ENCODE peak calls at places on chromosomes 5 and 9, in seven cellular contexts. J is GM23248; K is adrenal gland; A is naive thymus-derived CD4-positive, alpha-beta T cell; H is CD4-positive, alpha-beta memory T cell; T is SK-N-MC; V is endothelial cell of umbilical vein. G is an unnamed sample. For H3K9me3, the result is how much of the 10 kb centered on the place peaks cover.

GRCh38 chr5:91848453-91848852 is 465.3 kb upstream of the ARRDC3 start:
- DNase-seq in H (no peak), T (no peak), K (no peak), J (peak), V (no peak), A (no peak), G (no peak)

GRCh38 chr5:10222326-10222725 is 27.4 kb downstream of the ATPSCKMT start:
- DNase-seq in J (no peak), V (no peak), T (no peak), A (no peak), H (no peak), K (no peak), G (no peak)

GRCh38 chr5:126503602-126504104 is 80.4 kb downstream of the GRAMD2B start:
- DNase-seq in A (no peak), T (no peak), J (peak), V (peak), K (peak), H (peak), G (peak)

GRCh38 chr5:43401827-43402226 is 10.4 kb downstream of the CCL28 start:
- DNase-seq in T (no peak), V (no peak), H (no peak), A (no peak), J (peak), K (no peak), G (no peak)

GRCh38 chr9:93266521-93267001 is 82.6 kb downstream of the WNK2 start:
- DNase-seq in J (no peak), A (no peak), T (no peak), H (no peak), K (no peak), V (no peak), G (peak)

GRCh38 chr5:79582186-79582585 is 30.1 kb upstream of the TENT2 start:
- DNase-seq in J (no peak), K (no peak), H (no peak), V (no peak), A (no peak), T (peak), G (no peak)

GRCh38 chr9:134043531-134043988 is 18.3 kb downstream of the BRD3OS start:
- DNase-seq in V (no peak), J (no peak), H (no peak), K (no peak), A (no peak), T (no peak), G (no peak)

GRCh38 chr9:127722055-127722454 is 6.2 kb downstream of the TTC16 start:
- DNase-seq in A (no peak), T (no peak), J (no peak), K (no peak), H (peak), V (no peak), G (no peak)

DNA sequence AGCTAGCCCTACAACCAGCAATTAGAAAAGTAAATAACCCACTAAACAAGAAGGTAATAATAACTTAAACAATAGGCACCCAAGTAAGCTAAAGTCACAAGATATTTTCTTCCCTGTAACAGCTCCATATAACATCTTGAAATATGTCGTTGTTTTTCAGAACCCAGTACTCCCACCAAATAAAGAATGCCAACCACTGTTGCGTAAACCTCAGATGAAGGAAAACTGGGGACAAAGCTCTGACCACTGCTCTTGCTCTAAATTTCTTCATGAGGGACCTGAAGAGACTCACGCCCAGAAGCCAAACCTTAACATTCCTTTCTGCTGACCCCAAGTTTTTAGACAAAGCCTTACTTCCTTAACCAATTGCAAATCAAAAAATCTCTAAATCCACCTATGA is 267.7 kb upstream of the GAS1 start:
- DNase-seq in A (no peak), H (no peak), J (no peak), T (no peak), V (no peak), K (no peak), G (no peak)
- H3K9me3 ChIP-seq in A (under half), H (under half), J (under half), T (under half), V (under half), K (under half), G (under half)

GRCh38 chr5:71794061-71794695 is 75.1 kb downstream of the CARTPT start:
- DNase-seq in H (no peak), T (no peak), K (no peak), A (no peak), J (no peak), V (no peak), G (no peak)
- H3K9me3 ChIP-seq in H (under half), T (under half), K (under half), A (under half), J (under half), V (under half), G (under half)

DNA sequence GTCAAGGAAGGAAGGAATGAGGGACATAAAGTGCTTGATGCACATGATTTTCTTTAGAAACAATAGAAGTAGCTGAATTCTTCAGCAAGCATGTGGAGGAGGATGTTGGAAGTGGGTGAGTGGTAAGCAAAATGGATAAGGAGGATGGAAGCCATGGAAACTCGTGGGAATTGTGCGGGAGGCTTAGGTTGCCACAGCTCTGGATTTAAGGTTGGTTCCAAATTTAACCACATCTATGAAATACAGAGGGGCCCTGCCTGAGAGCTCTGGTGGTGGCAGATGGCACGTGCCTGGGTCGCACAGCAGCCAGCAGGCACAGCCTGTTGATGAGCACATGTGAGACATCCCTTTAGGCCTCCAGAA is 284.7 kb downstream of the SMARCA2 start:
- DNase-seq in T (no peak), K (no peak), J (no peak), V (no peak), H (no peak), A (no peak), G (no peak)
- H3K9me3 ChIP-seq in T (under half), K (under half), J (under half), V (under half), H (under half), A (under half), G (under half)

DNA sequence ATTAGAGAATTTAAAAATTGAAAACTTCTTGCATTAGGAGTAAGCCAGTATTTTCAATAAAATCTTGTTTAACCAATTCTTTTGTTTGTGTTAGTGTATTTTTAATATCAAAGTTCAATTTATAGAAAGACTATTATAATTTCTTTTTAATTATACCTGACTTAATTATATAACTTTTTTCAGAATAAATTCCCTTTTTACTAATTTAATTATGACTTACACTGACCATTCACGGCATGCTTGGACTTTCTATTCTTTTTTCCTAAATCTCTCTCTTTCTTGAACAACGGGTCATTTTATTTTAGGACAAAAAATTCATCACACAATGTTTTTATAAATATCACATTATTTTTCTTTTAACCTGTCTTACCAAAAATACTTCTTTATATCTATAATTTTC is 555.3 kb upstream of the PTGER4 start:
- DNase-seq in J (no peak), A (no peak), H (no peak), V (no peak), T (no peak), K (no peak), G (no peak)
- H3K9me3 ChIP-seq in J (under half), A (under half), H (under half), V (under half), T (under half), K (under half), G (under half)

GRCh38 chr9:1048853-1049252 is 1.3 kb upstream of the DMRT2 start:
- DNase-seq in T (no peak), V (no peak), K (no peak), A (no peak), H (no peak), J (no peak), G (no peak)
- H3K9me3 ChIP-seq in T (under half), V (under half), K (under half), A (under half), H (under half), J (under half), G (under half)

DNA sequence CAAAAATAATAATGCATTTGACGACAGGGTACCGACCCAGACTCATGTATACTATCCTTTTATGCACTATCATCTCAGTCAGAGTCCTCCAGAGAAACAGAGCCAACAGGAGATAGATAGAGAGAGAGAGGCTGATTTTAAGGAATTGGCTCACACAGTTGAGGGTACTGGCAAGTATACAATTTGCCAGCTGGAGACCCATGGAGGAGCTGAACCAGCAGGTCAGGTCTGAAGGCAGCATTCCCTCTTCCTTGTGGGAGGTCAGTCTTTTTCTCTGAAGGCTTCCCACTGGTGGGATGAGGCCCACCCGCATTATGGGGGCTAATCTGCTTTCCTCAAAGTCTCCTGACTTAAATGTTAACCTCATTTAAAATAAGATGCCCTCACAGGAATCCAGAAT is 17.3 kb upstream of the MED10 start:
- DNase-seq in T (no peak), A (no peak), J (no peak), H (no peak), V (no peak), K (no peak), G (no peak)
- H3K9me3 ChIP-seq in T (under half), A (under half), J (under half), H (under half), V (under half), K (under half), G (under half)

GRCh38 chr9:135226369-135227050 is 139.0 kb downstream of the OLFM1 start:
- DNase-seq in A (no peak), T (no peak), H (no peak), J (no peak), K (no peak), V (no peak), G (no peak)
- H3K9me3 ChIP-seq in A (under half), T (under half), H (under half), J (under half), K (under half), V (under half), G (under half)

G was measured in ovary.